ENCODE peak calls at places on chromosome 20, in eight cellular contexts. K is CD8-positive, alpha-beta memory T cell; J is hepatocyte; V is A549; D is upper lobe of left lung; N is lung; W is SJSA1; C is IMR-90. B is an unnamed sample. For H3K4me1, the result is how much of the 10 kb centered on the place peaks cover.

GRCh38 chr20:17910828-17911294 is 57.7 kb downstream of the SNX5 start:
- DNase-seq in W (peak), J (peak), K (no peak), V (no peak), C (peak), N (peak), D (no peak), B (peak)

GRCh38 chr20:10376271-10377075 is 57.5 kb downstream of the MKKS start:
- DNase-seq in C (peak), N (no peak), J (no peak), D (no peak), W (peak), K (no peak), V (no peak), B (no peak)

GRCh38 chr20:24461848-24462247 is 7.6 kb upstream of the SYNDIG1 start:
- DNase-seq in W (no peak), N (no peak), D (no peak), V (no peak), K (no peak), C (no peak), J (no peak), B (no peak)

GRCh38 chr20:60132162-60132826 is 174.1 kb downstream of the CDH26 start:
- DNase-seq in J (no peak), D (no peak), W (no peak), V (no peak), K (no peak), N (no peak), C (no peak), B (no peak)

GRCh38 chr20:63484651-63485403 is 12.4 kb upstream of the KCNQ2 start:
- DNase-seq in J (no peak), K (no peak), V (no peak), C (no peak), W (no peak), D (peak), N (no peak), B (no peak)

GRCh38 chr20:54623923-54624569 is 148.7 kb downstream of the DOK5 start:
- DNase-seq in D (no peak), N (no peak), K (no peak), J (no peak), W (no peak), V (no peak), C (no peak), B (no peak)

GRCh38 chr20:46027245-46027853 is 1.7 kb upstream of the SLC12A5 start:
- DNase-seq in C (peak), J (peak), W (no peak), V (peak), D (no peak), K (no peak), N (no peak), B (no peak)

GRCh38 chr20:36878913-36879312 is 3.0 kb downstream of the TLDC2 start:
- DNase-seq in V (no peak), W (no peak), J (no peak), K (no peak), N (no peak), C (no peak), D (no peak), B (no peak)

GRCh38 chr20:5073154-5074049 is 46.4 kb downstream of the PCNA start:
- DNase-seq in N (peak), J (peak), D (peak), V (peak), C (peak), W (peak), K (no peak), B (peak)

GRCh38 chr20:22909436-22909835 is 125.7 kb upstream of the SSTR4 start:
- DNase-seq in W (no peak), K (no peak), D (no peak), C (no peak), J (no peak), V (no peak), N (no peak), B (no peak)

GRCh38 chr20:45445805-45446562 is 23.6 kb upstream of the WFDC2 start:
- DNase-seq in C (no peak), W (no peak), D (no peak), N (no peak), V (peak), K (no peak), J (no peak), B (no peak)

GRCh38 chr20:42442728-42443127 is 747.0 kb downstream of the PTPRT start:
- DNase-seq in J (no peak), K (no peak), C (no peak), V (no peak), D (no peak), W (no peak), N (no peak), B (peak)

GRCh38 chr20:18567739-18568091 is 483 bp downstream of the SMIM26 start:
- DNase-seq in J (no peak), C (no peak), K (no peak), D (no peak), N (no peak), V (peak), W (no peak), B (no peak)

GRCh38 chr20:21725892-21726291 is 20.4 kb downstream of the PAX1 start:
- DNase-seq in V (no peak), W (no peak), C (no peak), N (no peak), J (peak), D (no peak), K (no peak), B (no peak)

GRCh38 chr20:15708984-15709598 is 864.2 kb downstream of the KIF16B start:
- DNase-seq in N (no peak), D (peak), K (no peak), C (no peak), W (no peak), V (peak), J (peak), B (peak)

GRCh38 chr20:17594443-17594842 is 24.6 kb downstream of the DSTN start:
- DNase-seq in V (no peak), J (peak), C (peak), N (peak), D (no peak), K (no peak), W (no peak), B (no peak)

GRCh38 chr20:8756410-8756809 is 312.5 kb upstream of the PLCB4 start:
- DNase-seq in K (no peak), W (peak), D (no peak), V (peak), N (no peak), J (peak), C (peak), B (no peak)

GRCh38 chr20:8019178-8019997 is at the start of gene TMX4:
- DNase-seq in J (peak), V (peak), K (peak), W (peak), C (peak), D (peak), N (peak), B (peak)

GRCh38 chr20:43925215-43925614 is 10.6 kb downstream of the TOX2 start:
- DNase-seq in D (no peak), N (no peak), V (no peak), K (peak), W (peak), J (no peak), C (no peak), B (no peak)

GRCh38 chr20:45965169-45966002 is 6.6 kb downstream of the ZNF335 start:
- DNase-seq in V (no peak), J (no peak), N (no peak), K (no peak), C (no peak), W (no peak), D (no peak), B (no peak)

GRCh38 chr20:6657111-6657510 is 110.4 kb upstream of the BMP2 start:
- DNase-seq in N (no peak), D (no peak), C (no peak), K (no peak), J (no peak), W (no peak), V (no peak), B (no peak)

GRCh38 chr20:34302312-34302722 is 838 bp downstream of the AHCY start:
- DNase-seq in D (no peak), J (peak), W (no peak), V (peak), C (peak), N (no peak), K (no peak), B (no peak)

GRCh38 chr20:44073675-44074071 is 113.3 kb downstream of the JPH2 start:
- DNase-seq in W (no peak), V (no peak), D (no peak), C (no peak), J (no peak), N (no peak), K (no peak), B (no peak)

GRCh38 chr20:60203451-60203850 is 245.2 kb downstream of the CDH26 start:
- DNase-seq in V (no peak), C (no peak), W (no peak), N (no peak), J (no peak), K (no peak), D (no peak), B (no peak)

GRCh38 chr20:39298116-39298515 is 336.0 kb downstream of the DHX35 start:
- DNase-seq in C (no peak), J (no peak), N (no peak), K (no peak), V (no peak), W (no peak), D (no peak), B (no peak)

GRCh38 chr20:57869291-57869950 is 159.6 kb upstream of the PMEPA1 start:
- DNase-seq in W (no peak), K (no peak), C (no peak), J (no peak), D (no peak), N (no peak), V (no peak), B (no peak)

GRCh38 chr20:33211817-33212424 is 5.2 kb upstream of the BPIFA3 start:
- DNase-seq in V (peak), N (peak), C (peak), J (peak), K (no peak), D (no peak), W (no peak), B (no peak)

GRCh38 chr20:48824830-48825550 is 2.8 kb downstream of the PREX1 start:
- DNase-seq in V (no peak), N (no peak), W (peak), D (no peak), K (no peak), J (no peak), C (no peak), B (no peak)

GRCh38 chr20:56460459-56460858 is 8.0 kb upstream of the RTF2 start:
- DNase-seq in W (no peak), V (no peak), D (no peak), C (no peak), J (no peak), K (peak), N (no peak), B (no peak)

GRCh38 chr20:38844963-38845362 is 39.5 kb downstream of the PPP1R16B start:
- DNase-seq in K (no peak), C (no peak), N (no peak), W (no peak), V (no peak), D (no peak), J (no peak), B (no peak)

GRCh38 chr20:50399003-50399916 is 110.9 kb upstream of the PTPN1 start:
- DNase-seq in C (peak), K (no peak), J (peak), D (peak), N (peak), W (no peak), V (no peak), B (peak)
- H3K4me1 ChIP-seq in C (under half), K (under half), J (under half), D (half or more), N (under half), W (under half), V (half or more), B (half or more)

GRCh38 chr20:62422636-62423325 is 4.6 kb downstream of the RBBP8NL start:
- DNase-seq in N (no peak), D (peak), J (no peak), K (no peak), W (no peak), V (no peak), C (no peak), B (no peak)
- H3K4me1 ChIP-seq in N (under half), D (under half), J (under half), K (under half), W (under half), V (under half), C (under half), B (under half)

DNA sequence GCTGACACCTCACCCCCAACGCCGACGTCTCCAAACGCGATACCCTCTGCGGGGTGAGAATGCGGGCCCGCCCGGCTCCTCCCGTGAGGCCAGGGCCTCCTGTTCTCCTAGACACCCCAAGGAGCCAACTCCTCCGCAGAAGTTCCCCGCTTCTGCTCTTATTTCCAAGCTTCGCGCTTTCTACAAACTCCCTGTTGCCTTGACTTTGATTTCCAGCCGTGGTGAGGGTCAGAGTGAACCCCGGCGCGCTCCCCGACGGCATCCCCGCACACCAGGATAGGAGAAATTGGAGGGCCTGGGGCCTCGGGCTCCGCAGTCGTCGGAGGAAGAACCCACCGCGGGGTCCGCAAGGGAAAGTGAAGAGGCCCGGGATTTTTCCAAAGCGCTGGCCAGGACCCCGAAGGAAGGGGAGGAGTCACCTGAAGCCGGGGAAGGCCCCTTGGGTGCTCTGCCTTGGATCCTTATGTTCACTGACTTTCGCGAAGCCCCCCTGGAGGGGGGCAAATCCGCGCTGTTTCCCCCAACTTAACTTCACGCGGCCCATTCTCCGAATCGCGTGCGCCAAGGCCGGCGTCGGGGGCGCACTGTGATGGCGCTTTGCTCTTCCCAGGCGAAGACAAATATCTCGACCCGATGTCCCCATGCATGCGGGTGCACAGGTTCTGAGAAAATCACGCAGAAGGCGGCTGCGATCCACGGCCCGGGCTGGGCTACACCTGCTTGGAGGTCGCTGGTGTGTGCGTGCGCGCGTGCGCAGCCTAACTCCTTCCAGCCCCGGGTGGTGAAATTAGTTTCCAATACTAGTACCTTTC is 3.0 kb upstream of the INSM1 start:
- DNase-seq in V (no peak), C (no peak), K (no peak), D (peak), W (no peak), J (no peak), N (no peak), B (no peak)
- H3K4me1 ChIP-seq in V (under half), C (under half), K (under half), D (half or more), W (under half), J (under half), N (under half), B (under half)

GRCh38 chr20:47196091-47197081 is 160.1 kb downstream of the ZMYND8 start:
- DNase-seq in K (peak), N (peak), C (peak), W (peak), V (peak), J (peak), D (peak), B (peak)
- H3K4me1 ChIP-seq in K (under half), N (under half), C (under half), W (under half), V (under half), J (under half), D (under half), B (under half)

GRCh38 chr20:13101276-13101675 is 92.5 kb downstream of the SPTLC3 start:
- DNase-seq in D (no peak), N (no peak), J (no peak), C (no peak), K (no peak), W (no peak), V (no peak), B (no peak)
- H3K4me1 ChIP-seq in D (under half), N (under half), J (under half), C (under half), K (under half), W (under half), V (under half), B (under half)

DNA sequence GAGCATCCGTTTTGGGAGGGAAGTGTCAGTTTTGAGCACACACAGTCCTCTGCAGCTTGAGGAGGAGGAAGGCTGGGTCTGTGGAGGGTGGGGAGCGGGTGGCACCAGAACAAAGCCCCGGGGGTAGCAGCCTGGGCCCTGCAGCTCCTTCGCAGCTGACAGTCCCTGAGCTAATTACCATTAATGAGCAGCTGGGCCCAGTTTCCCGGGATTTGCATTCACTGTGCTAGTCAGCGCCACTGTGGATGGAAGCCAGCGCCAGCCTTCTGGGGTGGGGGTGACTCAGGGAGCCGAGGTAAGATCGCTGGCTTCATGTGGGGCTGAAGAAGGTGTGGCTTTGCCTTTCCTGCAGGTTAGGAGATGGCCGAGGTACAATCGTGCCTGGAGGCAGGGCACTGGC is 18.5 kb downstream of the SRXN1 start:
- DNase-seq in J (no peak), V (no peak), K (no peak), N (no peak), C (no peak), D (peak), W (no peak), B (no peak)
- H3K4me1 ChIP-seq in J (under half), V (under half), K (under half), N (under half), C (under half), D (under half), W (under half), B (under half)